ENCODE peak calls at places on chromosomes 11 and 22, in four cellular contexts. One of them, this sample, is unnamed.

GRCh38 chr11:102564110-102564509 is 33.6 kb upstream of the MMP7 start:
- DNase-seq in HepG2: peak
- DNase-seq in endothelial cell of umbilical vein: peak
- DNase-seq in GM12878: no peak
- DNase-seq in this sample: no peak

GRCh38 chr22:44100411-44100810 is 76.3 kb downstream of the PARVB start:
- DNase-seq in HepG2: no peak
- DNase-seq in endothelial cell of umbilical vein: no peak
- DNase-seq in GM12878: no peak
- DNase-seq in this sample: no peak

GRCh38 chr11:2913029-2913431 is 16.2 kb downstream of the PHLDA2 start:
- DNase-seq in HepG2: no peak
- DNase-seq in endothelial cell of umbilical vein: no peak
- DNase-seq in GM12878: no peak
- DNase-seq in this sample: peak

GRCh38 chr11:129289350-129290040 is 86.2 kb upstream of the BARX2 start:
- DNase-seq in HepG2: no peak
- DNase-seq in endothelial cell of umbilical vein: no peak
- DNase-seq in GM12878: no peak
- DNase-seq in this sample: no peak

GRCh38 chr11:496834-497564 is 10.0 kb downstream of the RNH1 start:
- DNase-seq in HepG2: no peak
- DNase-seq in endothelial cell of umbilical vein: no peak
- DNase-seq in GM12878: no peak
- DNase-seq in this sample: no peak

GRCh38 chr11:103378931-103379330 is 269.7 kb downstream of the DYNC2H1 start:
- DNase-seq in HepG2: no peak
- DNase-seq in endothelial cell of umbilical vein: no peak
- DNase-seq in GM12878: no peak
- DNase-seq in this sample: no peak

GRCh38 chr11:120587299-120587698 is 75.8 kb downstream of the GRIK4 start:
- DNase-seq in HepG2: no peak
- DNase-seq in endothelial cell of umbilical vein: no peak
- DNase-seq in GM12878: no peak
- DNase-seq in this sample: no peak

GRCh38 chr22:19448739-19449421 is 1.4 kb upstream of the C22orf39 start:
- DNase-seq in HepG2: no peak
- DNase-seq in endothelial cell of umbilical vein: no peak
- DNase-seq in GM12878: no peak
- DNase-seq in this sample: no peak

GRCh38 chr11:114036156-114036811 is 23.2 kb upstream of the ZBTB16 start:
- DNase-seq in HepG2: peak
- DNase-seq in endothelial cell of umbilical vein: peak
- DNase-seq in GM12878: no peak
- DNase-seq in this sample: peak

GRCh38 chr11:45021001-45021400 is 70.3 kb upstream of the TP53I11 start:
- DNase-seq in HepG2: no peak
- DNase-seq in endothelial cell of umbilical vein: peak
- DNase-seq in GM12878: no peak
- DNase-seq in this sample: no peak

GRCh38 chr11:93732237-93732892 is 8.9 kb downstream of the TAF1D start:
- DNase-seq in HepG2: no peak
- DNase-seq in endothelial cell of umbilical vein: no peak
- DNase-seq in GM12878: no peak
- DNase-seq in this sample: no peak

GRCh38 chr22:49569286-49570031 is 258.2 kb downstream of the BRD1 start:
- DNase-seq in HepG2: no peak
- DNase-seq in endothelial cell of umbilical vein: no peak
- DNase-seq in GM12878: no peak
- DNase-seq in this sample: no peak

GRCh38 chr11:73288873-73289707 is 17.0 kb downstream of the P2RY6 start:
- DNase-seq in HepG2: peak
- DNase-seq in endothelial cell of umbilical vein: peak
- DNase-seq in GM12878: peak
- DNase-seq in this sample: peak

GRCh38 chr22:49564054-49564453 is 263.6 kb downstream of the BRD1 start:
- DNase-seq in HepG2: no peak
- DNase-seq in endothelial cell of umbilical vein: no peak
- DNase-seq in GM12878: no peak
- DNase-seq in this sample: no peak

GRCh38 chr11:47412152-47412746 is 3.9 kb downstream of the SLC39A13 start:
- DNase-seq in HepG2: no peak
- DNase-seq in endothelial cell of umbilical vein: no peak
- DNase-seq in GM12878: no peak
- DNase-seq in this sample: peak

GRCh38 chr22:38065539-38065938 is 8.3 kb downstream of the PICK1 start:
- DNase-seq in HepG2: no peak
- DNase-seq in endothelial cell of umbilical vein: no peak
- DNase-seq in GM12878: no peak
- DNase-seq in this sample: no peak

GRCh38 chr11:128328955-128329551 is 258.3 kb downstream of the ETS1 start:
- DNase-seq in HepG2: no peak
- DNase-seq in endothelial cell of umbilical vein: peak
- DNase-seq in GM12878: no peak
- DNase-seq in this sample: no peak

GRCh38 chr11:107563702-107564101 is 1.8 kb downstream of the ALKBH8 start:
- DNase-seq in HepG2: peak
- DNase-seq in endothelial cell of umbilical vein: peak
- DNase-seq in GM12878: no peak
- DNase-seq in this sample: peak

GRCh38 chr11:11931461-11932055 is 76.9 kb downstream of the DKK3 start:
- DNase-seq in HepG2: peak
- DNase-seq in endothelial cell of umbilical vein: peak
- DNase-seq in GM12878: no peak
- DNase-seq in this sample: peak

GRCh38 chr11:124592627-124593026 is 18.6 kb upstream of the PANX3 start:
- DNase-seq in HepG2: no peak
- DNase-seq in endothelial cell of umbilical vein: no peak
- DNase-seq in GM12878: no peak
- DNase-seq in this sample: no peak

GRCh38 chr22:50735739-50736030 is 2.3 kb upstream of the ACR start:
- DNase-seq in HepG2: no peak
- DNase-seq in endothelial cell of umbilical vein: no peak
- DNase-seq in GM12878: no peak
- DNase-seq in this sample: no peak

DNA sequence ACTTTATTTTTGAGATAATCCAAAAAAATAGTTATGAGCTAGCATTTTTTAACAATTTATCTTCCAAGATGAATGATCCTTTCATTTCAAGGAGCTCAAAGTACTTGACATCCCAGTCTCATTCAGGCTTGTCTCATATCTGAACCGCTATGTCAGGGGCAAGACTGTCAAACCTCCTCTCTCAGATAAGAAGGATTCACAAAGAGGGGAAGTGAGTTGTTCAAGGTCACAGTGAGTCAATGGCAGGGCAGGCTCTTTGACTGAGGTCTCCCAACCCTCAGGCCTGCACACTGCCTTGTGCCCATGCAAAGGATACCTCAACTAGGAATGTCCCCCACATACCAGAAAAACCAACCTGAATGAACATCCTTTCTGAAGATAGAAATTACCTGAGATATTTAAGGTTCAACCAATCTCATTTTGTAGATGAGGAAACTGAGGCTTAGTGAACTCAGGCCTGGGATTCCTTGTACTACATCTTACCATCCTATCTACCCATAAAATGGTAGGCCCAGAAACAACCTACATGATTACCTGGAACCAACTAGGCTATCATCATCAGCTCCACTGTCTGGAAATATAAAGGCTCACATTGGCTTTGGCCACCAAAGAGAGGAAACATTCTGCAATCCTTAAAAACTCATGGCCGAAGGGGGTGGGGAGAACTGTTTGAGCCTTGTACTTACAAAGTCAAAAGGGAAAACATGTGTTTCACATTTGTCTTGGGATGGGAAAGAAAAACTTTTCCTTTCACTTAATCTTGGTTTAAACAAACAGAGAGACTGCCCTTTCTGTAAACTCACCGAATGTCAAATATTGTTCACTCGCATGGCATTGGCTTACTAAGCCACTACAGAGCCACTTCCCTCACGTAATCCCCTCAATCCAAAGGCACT is 51.1 kb downstream of the LIF start:
- DNase-seq in HepG2: peak
- DNase-seq in endothelial cell of umbilical vein: peak
- DNase-seq in GM12878: no peak
- DNase-seq in this sample: no peak
- H3K9ac ChIP-seq in HepG2: peak
- H3K9ac ChIP-seq in endothelial cell of umbilical vein: peak
- H3K9ac ChIP-seq in GM12878: no peak
- H3K9ac ChIP-seq in this sample: peak

GRCh38 chr22:26515938-26516337 is 3.7 kb upstream of the TFIP11 start:
- DNase-seq in HepG2: no peak
- DNase-seq in endothelial cell of umbilical vein: no peak
- DNase-seq in GM12878: no peak
- DNase-seq in this sample: no peak
- TF ChIP-seq MYC in HepG2: no peak
- TF ChIP-seq MYC in endothelial cell of umbilical vein: no peak
- TF ChIP-seq MYC in GM12878: no peak
- TF ChIP-seq MYC in this sample: no peak

GRCh38 chr11:61448552-61448927 is 18.6 kb downstream of the SDHAF2 start:
- DNase-seq in HepG2: no peak
- DNase-seq in endothelial cell of umbilical vein: no peak
- DNase-seq in GM12878: no peak
- DNase-seq in this sample: no peak
- H3K9ac ChIP-seq in HepG2: no peak
- H3K9ac ChIP-seq in endothelial cell of umbilical vein: no peak
- H3K9ac ChIP-seq in GM12878: no peak
- H3K9ac ChIP-seq in this sample: no peak

GRCh38 chr11:35066783-35067476 is 72.0 kb upstream of the CD44 start:
- DNase-seq in HepG2: no peak
- DNase-seq in endothelial cell of umbilical vein: no peak
- DNase-seq in GM12878: no peak
- DNase-seq in this sample: no peak

GRCh38 chr11:35064114-35064800 is 74.7 kb upstream of the CD44 start:
- DNase-seq in HepG2: no peak
- DNase-seq in endothelial cell of umbilical vein: no peak
- DNase-seq in GM12878: no peak
- DNase-seq in this sample: no peak

GRCh38 chr11:35066029-35066428 is 72.9 kb upstream of the CD44 start:
- DNase-seq in HepG2: no peak
- DNase-seq in endothelial cell of umbilical vein: no peak
- DNase-seq in GM12878: no peak
- DNase-seq in this sample: no peak

GRCh38 chr11:35063453-35063852 is 75.5 kb upstream of the CD44 start:
- DNase-seq in HepG2: no peak
- DNase-seq in endothelial cell of umbilical vein: no peak
- DNase-seq in GM12878: no peak
- DNase-seq in this sample: peak

DNA sequence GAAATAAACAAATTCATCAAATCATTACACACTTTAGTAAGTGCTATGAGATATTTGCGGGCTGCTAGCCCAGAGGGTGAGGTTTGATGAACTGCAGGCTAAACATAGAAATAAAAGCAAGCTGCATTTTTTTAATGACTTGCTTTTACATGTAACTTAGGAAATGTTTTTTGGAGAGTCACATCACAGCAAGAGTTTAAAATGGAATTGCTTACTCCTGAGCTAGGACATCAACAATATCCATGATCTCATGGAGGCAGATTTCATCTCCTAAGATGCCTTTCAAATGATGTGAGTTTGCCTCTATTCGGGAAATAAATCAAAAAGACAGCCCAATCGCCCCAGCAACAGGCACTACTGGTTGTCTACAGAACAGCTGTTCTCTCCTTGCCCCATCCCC is 73.4 kb upstream of the CD44 start:
- DNase-seq in HepG2: no peak
- DNase-seq in endothelial cell of umbilical vein: no peak
- DNase-seq in GM12878: no peak
- DNase-seq in this sample: no peak
- TF ChIP-seq MYC in HepG2: no peak
- TF ChIP-seq MYC in endothelial cell of umbilical vein: no peak
- TF ChIP-seq MYC in GM12878: no peak
- TF ChIP-seq MYC in this sample: no peak

DNA sequence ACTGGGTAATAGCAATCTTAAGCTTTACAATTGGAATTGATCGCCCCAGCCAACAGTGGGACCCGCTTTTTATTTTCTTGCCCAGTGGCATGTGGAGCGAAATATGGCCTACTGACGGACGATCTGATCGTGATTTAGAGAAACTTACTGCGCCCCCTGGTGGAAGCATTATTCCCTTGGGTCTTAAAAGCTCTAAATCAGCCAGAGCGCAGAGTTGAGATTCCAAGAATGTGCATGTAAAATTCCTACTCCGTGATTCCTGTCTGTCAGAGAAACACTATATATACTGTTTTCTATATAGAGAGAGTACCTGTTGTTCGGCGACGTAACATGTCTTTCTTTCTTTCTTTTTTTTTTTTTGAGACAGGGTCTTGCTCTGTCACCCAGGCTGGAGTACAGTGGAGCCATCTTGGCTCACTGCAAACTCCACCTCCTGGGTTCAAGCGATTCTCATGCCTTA is 3.7 kb upstream of the DPF2 start:
- DNase-seq in HepG2: peak
- DNase-seq in endothelial cell of umbilical vein: peak
- DNase-seq in GM12878: peak
- DNase-seq in this sample: peak
- H3K9ac ChIP-seq in HepG2: peak
- H3K9ac ChIP-seq in endothelial cell of umbilical vein: peak
- H3K9ac ChIP-seq in GM12878: peak
- H3K9ac ChIP-seq in this sample: peak

DNA sequence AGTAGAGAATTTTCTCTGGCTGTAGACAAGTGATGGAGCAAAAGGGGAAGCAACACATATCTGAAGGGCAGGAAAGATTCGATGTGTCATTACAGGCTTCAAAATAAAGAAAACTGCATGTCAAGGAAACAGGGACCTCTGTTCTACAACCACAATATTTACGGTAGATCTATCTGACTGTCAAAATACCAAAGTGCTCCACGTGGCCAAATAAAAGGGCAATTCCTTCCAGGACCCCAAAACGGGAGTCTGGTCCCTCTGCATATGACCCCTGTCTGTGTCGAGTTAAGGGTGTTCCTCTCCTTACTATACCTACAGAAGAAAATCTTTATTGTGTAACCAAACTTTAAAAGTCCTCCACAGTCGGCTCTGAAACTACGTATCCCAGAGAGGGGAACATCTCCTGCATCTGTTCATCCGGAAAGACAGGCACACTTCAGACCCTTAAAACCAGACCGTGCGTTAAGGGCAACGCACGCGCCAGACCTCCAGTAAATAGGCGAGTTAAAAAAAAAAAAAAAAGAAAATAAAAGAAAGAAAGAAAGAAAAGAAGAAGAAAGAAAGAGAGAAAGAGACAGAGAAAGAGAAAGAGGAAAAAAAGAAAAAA is 753 bp downstream of the CLNS1A start:
- DNase-seq in HepG2: no peak
- DNase-seq in endothelial cell of umbilical vein: peak
- DNase-seq in GM12878: no peak
- DNase-seq in this sample: peak
- TF ChIP-seq MYC in HepG2: no peak
- TF ChIP-seq MYC in endothelial cell of umbilical vein: no peak
- TF ChIP-seq MYC in GM12878: no peak
- TF ChIP-seq MYC in this sample: no peak

DNA sequence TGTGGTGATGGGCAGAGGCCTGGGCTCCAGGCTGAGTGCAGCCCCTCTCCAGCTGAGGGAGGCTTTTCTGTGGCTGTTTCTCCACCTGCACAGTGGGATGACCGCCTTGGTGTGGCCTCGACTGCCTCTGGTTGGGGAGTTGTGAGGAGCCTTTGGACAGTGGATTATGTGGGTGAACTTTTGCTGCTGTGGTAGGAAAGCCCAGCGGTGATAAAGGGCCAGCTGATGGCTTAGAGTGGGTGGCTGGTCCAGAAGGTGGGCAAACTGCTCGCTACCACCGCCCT is 1.4 kb upstream of the ESRRA start:
- DNase-seq in HepG2: no peak
- DNase-seq in endothelial cell of umbilical vein: no peak
- DNase-seq in GM12878: no peak
- DNase-seq in this sample: no peak
- H3K9ac ChIP-seq in HepG2: peak
- H3K9ac ChIP-seq in endothelial cell of umbilical vein: no peak
- H3K9ac ChIP-seq in GM12878: peak
- H3K9ac ChIP-seq in this sample: peak